ENCODE peak calls at places on chromosomes 2 and 18, in eight cellular contexts. One of them, this sample, is unnamed.
A peak's percentile ranks its signal among the peaks of the same experiment; 100 is the strongest.

GRCh38 chr2:128271891-128272585 is 46.6 kb downstream of the HS6ST1 start:
- DNase-seq in Ammon's horn: no peak
- DNase-seq in esophagus squamous epithelium: no peak
- DNase-seq in M059J: no peak
- DNase-seq in mammary epithelial cell: no peak
- DNase-seq in substantia nigra: peak; percentile 44
- DNase-seq in A172: no peak
- DNase-seq in activated gamma-delta T cell treated with Interleukin-2 at 50 U/mL for 16 hours: no peak
- DNase-seq in this sample: no peak

GRCh38 chr2:212528106-212528856 is 10.3 kb downstream of the ERBB4 start:
- DNase-seq in activated gamma-delta T cell treated with Interleukin-2 at 50 U/mL for 16 hours: no peak
- DNase-seq in M059J: no peak
- DNase-seq in esophagus squamous epithelium: no peak
- DNase-seq in Ammon's horn: no peak
- DNase-seq in substantia nigra: no peak
- DNase-seq in A172: no peak
- DNase-seq in mammary epithelial cell: no peak
- DNase-seq in this sample: no peak

GRCh38 chr2:45651415-45652089 is at the start of gene PRKCE:
- DNase-seq in substantia nigra: peak; percentile 63
- DNase-seq in esophagus squamous epithelium: peak; percentile 17
- DNase-seq in Ammon's horn: peak; percentile 50
- DNase-seq in M059J: peak; percentile 38
- DNase-seq in mammary epithelial cell: no peak
- DNase-seq in activated gamma-delta T cell treated with Interleukin-2 at 50 U/mL for 16 hours: peak; percentile 43
- DNase-seq in A172: peak; percentile 45
- DNase-seq in this sample: no peak

GRCh38 chr2:240440251-240440650 is 4.8 kb downstream of the GPC1 start:
- DNase-seq in Ammon's horn: no peak
- DNase-seq in substantia nigra: no peak
- DNase-seq in activated gamma-delta T cell treated with Interleukin-2 at 50 U/mL for 16 hours: no peak
- DNase-seq in A172: no peak
- DNase-seq in mammary epithelial cell: no peak
- DNase-seq in esophagus squamous epithelium: no peak
- DNase-seq in M059J: no peak
- DNase-seq in this sample: no peak

GRCh38 chr2:18473241-18473841 is 87.1 kb downstream of the RDH14 start:
- DNase-seq in esophagus squamous epithelium: no peak
- DNase-seq in M059J: peak; percentile 53
- DNase-seq in activated gamma-delta T cell treated with Interleukin-2 at 50 U/mL for 16 hours: no peak
- DNase-seq in Ammon's horn: peak; percentile 32
- DNase-seq in A172: peak; percentile 45
- DNase-seq in mammary epithelial cell: peak; percentile 61
- DNase-seq in substantia nigra: no peak
- DNase-seq in this sample: peak; percentile 56

GRCh38 chr18:22489694-22490093 is 72.0 kb upstream of the CTAGE1 start:
- DNase-seq in esophagus squamous epithelium: no peak
- DNase-seq in M059J: no peak
- DNase-seq in Ammon's horn: no peak
- DNase-seq in substantia nigra: no peak
- DNase-seq in A172: no peak
- DNase-seq in mammary epithelial cell: peak; percentile 37
- DNase-seq in activated gamma-delta T cell treated with Interleukin-2 at 50 U/mL for 16 hours: no peak
- DNase-seq in this sample: no peak

GRCh38 chr2:29223851-29224692 is 108.9 kb downstream of the CLIP4 start:
- DNase-seq in Ammon's horn: peak; percentile 49
- DNase-seq in esophagus squamous epithelium: no peak
- DNase-seq in M059J: peak; percentile 83
- DNase-seq in mammary epithelial cell: peak; percentile 77
- DNase-seq in substantia nigra: no peak
- DNase-seq in A172: peak; percentile 95
- DNase-seq in activated gamma-delta T cell treated with Interleukin-2 at 50 U/mL for 16 hours: no peak
- DNase-seq in this sample: peak; percentile 80

GRCh38 chr2:56132138-56132537 is 51.7 kb upstream of the CCDC85A start:
- DNase-seq in A172: peak; percentile 60
- DNase-seq in mammary epithelial cell: peak; percentile 17
- DNase-seq in activated gamma-delta T cell treated with Interleukin-2 at 50 U/mL for 16 hours: no peak
- DNase-seq in esophagus squamous epithelium: no peak
- DNase-seq in substantia nigra: no peak
- DNase-seq in M059J: peak; percentile 58
- DNase-seq in Ammon's horn: peak; percentile 69
- DNase-seq in this sample: peak; percentile 66

GRCh38 chr2:236176417-236176816 is 8.2 kb upstream of the GBX2 start:
- DNase-seq in esophagus squamous epithelium: no peak
- DNase-seq in Ammon's horn: no peak
- DNase-seq in mammary epithelial cell: no peak
- DNase-seq in activated gamma-delta T cell treated with Interleukin-2 at 50 U/mL for 16 hours: no peak
- DNase-seq in M059J: no peak
- DNase-seq in A172: no peak
- DNase-seq in substantia nigra: no peak
- DNase-seq in this sample: no peak

GRCh38 chr2:54663424-54664030 is 59.9 kb upstream of the EML6 start:
- DNase-seq in mammary epithelial cell: no peak
- DNase-seq in M059J: no peak
- DNase-seq in Ammon's horn: no peak
- DNase-seq in substantia nigra: no peak
- DNase-seq in A172: no peak
- DNase-seq in activated gamma-delta T cell treated with Interleukin-2 at 50 U/mL for 16 hours: no peak
- DNase-seq in esophagus squamous epithelium: no peak
- DNase-seq in this sample: no peak

GRCh38 chr2:118224144-118224887 is 136.0 kb downstream of the INSIG2 start:
- DNase-seq in A172: no peak
- DNase-seq in mammary epithelial cell: no peak
- DNase-seq in M059J: peak; percentile 43
- DNase-seq in substantia nigra: no peak
- DNase-seq in Ammon's horn: no peak
- DNase-seq in esophagus squamous epithelium: no peak
- DNase-seq in activated gamma-delta T cell treated with Interleukin-2 at 50 U/mL for 16 hours: peak; percentile 24
- DNase-seq in this sample: peak; percentile 50

GRCh38 chr2:163621445-163622004 is 114.3 kb downstream of the FIGN start:
- DNase-seq in activated gamma-delta T cell treated with Interleukin-2 at 50 U/mL for 16 hours: no peak
- DNase-seq in Ammon's horn: no peak
- DNase-seq in A172: no peak
- DNase-seq in esophagus squamous epithelium: no peak
- DNase-seq in mammary epithelial cell: no peak
- DNase-seq in M059J: no peak
- DNase-seq in substantia nigra: no peak
- DNase-seq in this sample: no peak

GRCh38 chr2:88692187-88692586 is 714 bp downstream of the RPIA start:
- DNase-seq in substantia nigra: peak; percentile 5
- DNase-seq in Ammon's horn: no peak
- DNase-seq in esophagus squamous epithelium: no peak
- DNase-seq in mammary epithelial cell: no peak
- DNase-seq in M059J: peak; percentile 8
- DNase-seq in activated gamma-delta T cell treated with Interleukin-2 at 50 U/mL for 16 hours: peak; percentile 13
- DNase-seq in A172: no peak
- DNase-seq in this sample: no peak

GRCh38 chr18:1914489-1914888 is 656.8 kb downstream of the METTL4 start:
- DNase-seq in A172: no peak
- DNase-seq in Ammon's horn: no peak
- DNase-seq in activated gamma-delta T cell treated with Interleukin-2 at 50 U/mL for 16 hours: no peak
- DNase-seq in esophagus squamous epithelium: no peak
- DNase-seq in substantia nigra: no peak
- DNase-seq in M059J: peak; percentile 12
- DNase-seq in mammary epithelial cell: peak; percentile 11
- DNase-seq in this sample: peak; percentile 5

GRCh38 chr18:22171263-22171838 is 2.0 kb downstream of the GATA6 start:
- DNase-seq in substantia nigra: no peak
- DNase-seq in activated gamma-delta T cell treated with Interleukin-2 at 50 U/mL for 16 hours: no peak
- DNase-seq in M059J: no peak
- DNase-seq in Ammon's horn: no peak
- DNase-seq in esophagus squamous epithelium: no peak
- DNase-seq in A172: no peak
- DNase-seq in mammary epithelial cell: no peak
- DNase-seq in this sample: no peak

GRCh38 chr2:218012306-218012705 is 9.5 kb upstream of the TNS1 start:
- DNase-seq in mammary epithelial cell: no peak
- DNase-seq in activated gamma-delta T cell treated with Interleukin-2 at 50 U/mL for 16 hours: no peak
- DNase-seq in A172: no peak
- DNase-seq in substantia nigra: no peak
- DNase-seq in Ammon's horn: no peak
- DNase-seq in M059J: no peak
- DNase-seq in esophagus squamous epithelium: no peak
- DNase-seq in this sample: no peak